ENCODE peak calls at places on chromosomes 5 and 9, in seven cellular contexts. One of them, this sample, is unnamed.
A peak's percentile ranks its signal among the peaks of the same experiment; 100 is the strongest.

GRCh38 chr9:89436963-89437625 is 60.8 kb downstream of the SEMA4D start:
- DNase-seq in A549: no peak
- DNase-seq in stimulated activated CD8-positive, alpha-beta memory T cell treated with anti-CD3 and anti-CD28 coated beads, Interleukin-15, amount 100 ng/mL, for 24 hours: no peak
- DNase-seq in T-cell: peak; percentile 71
- DNase-seq in epithelial cell of proximal tubule: no peak
- DNase-seq in CD4-positive, alpha-beta memory T cell: peak; percentile 78
- DNase-seq in A172: no peak
- DNase-seq in this sample: peak; percentile 32

GRCh38 chr5:163913548-163913947 is 408.1 kb downstream of the MAT2B start:
- DNase-seq in A172: no peak
- DNase-seq in T-cell: no peak
- DNase-seq in epithelial cell of proximal tubule: no peak
- DNase-seq in CD4-positive, alpha-beta memory T cell: no peak
- DNase-seq in A549: no peak
- DNase-seq in stimulated activated CD8-positive, alpha-beta memory T cell treated with anti-CD3 and anti-CD28 coated beads, Interleukin-15, amount 100 ng/mL, for 24 hours: no peak
- DNase-seq in this sample: no peak

GRCh38 chr5:123156577-123157296 is 67.7 kb downstream of the PRDM6 start:
- DNase-seq in epithelial cell of proximal tubule: no peak
- DNase-seq in CD4-positive, alpha-beta memory T cell: no peak
- DNase-seq in stimulated activated CD8-positive, alpha-beta memory T cell treated with anti-CD3 and anti-CD28 coated beads, Interleukin-15, amount 100 ng/mL, for 24 hours: no peak
- DNase-seq in A549: no peak
- DNase-seq in T-cell: no peak
- DNase-seq in A172: peak; percentile 78
- DNase-seq in this sample: no peak

GRCh38 chr9:89236955-89237573 is 58.4 kb upstream of the SHC3 start:
- DNase-seq in CD4-positive, alpha-beta memory T cell: no peak
- DNase-seq in A172: no peak
- DNase-seq in epithelial cell of proximal tubule: no peak
- DNase-seq in T-cell: no peak
- DNase-seq in stimulated activated CD8-positive, alpha-beta memory T cell treated with anti-CD3 and anti-CD28 coated beads, Interleukin-15, amount 100 ng/mL, for 24 hours: no peak
- DNase-seq in A549: no peak
- DNase-seq in this sample: no peak

GRCh38 chr9:105055922-105056321 is 128.0 kb upstream of the ABCA1 start:
- DNase-seq in A549: no peak
- DNase-seq in CD4-positive, alpha-beta memory T cell: no peak
- DNase-seq in A172: no peak
- DNase-seq in T-cell: no peak
- DNase-seq in stimulated activated CD8-positive, alpha-beta memory T cell treated with anti-CD3 and anti-CD28 coated beads, Interleukin-15, amount 100 ng/mL, for 24 hours: no peak
- DNase-seq in epithelial cell of proximal tubule: no peak
- DNase-seq in this sample: no peak

GRCh38 chr5:139669681-139670368 is 21.7 kb downstream of the CXXC5 start:
- DNase-seq in CD4-positive, alpha-beta memory T cell: no peak
- DNase-seq in T-cell: no peak
- DNase-seq in A172: no peak
- DNase-seq in A549: no peak
- DNase-seq in stimulated activated CD8-positive, alpha-beta memory T cell treated with anti-CD3 and anti-CD28 coated beads, Interleukin-15, amount 100 ng/mL, for 24 hours: no peak
- DNase-seq in epithelial cell of proximal tubule: no peak
- DNase-seq in this sample: peak; percentile 21

GRCh38 chr5:2039180-2039531 is 156.4 kb upstream of the IRX4 start:
- DNase-seq in A549: no peak
- DNase-seq in CD4-positive, alpha-beta memory T cell: no peak
- DNase-seq in epithelial cell of proximal tubule: no peak
- DNase-seq in stimulated activated CD8-positive, alpha-beta memory T cell treated with anti-CD3 and anti-CD28 coated beads, Interleukin-15, amount 100 ng/mL, for 24 hours: no peak
- DNase-seq in T-cell: no peak
- DNase-seq in A172: no peak
- DNase-seq in this sample: no peak

GRCh38 chr5:158797498-158797845 is 302.2 kb downstream of the EBF1 start:
- DNase-seq in A549: no peak
- DNase-seq in stimulated activated CD8-positive, alpha-beta memory T cell treated with anti-CD3 and anti-CD28 coated beads, Interleukin-15, amount 100 ng/mL, for 24 hours: no peak
- DNase-seq in T-cell: no peak
- DNase-seq in A172: no peak
- DNase-seq in epithelial cell of proximal tubule: no peak
- DNase-seq in CD4-positive, alpha-beta memory T cell: no peak
- DNase-seq in this sample: no peak

GRCh38 chr9:127505396-127506116 is 54.2 kb downstream of the LRSAM1 start:
- DNase-seq in stimulated activated CD8-positive, alpha-beta memory T cell treated with anti-CD3 and anti-CD28 coated beads, Interleukin-15, amount 100 ng/mL, for 24 hours: no peak
- DNase-seq in A549: peak; percentile 62
- DNase-seq in T-cell: no peak
- DNase-seq in epithelial cell of proximal tubule: no peak
- DNase-seq in CD4-positive, alpha-beta memory T cell: peak; percentile 11
- DNase-seq in A172: peak; percentile 60
- DNase-seq in this sample: peak; percentile 19

GRCh38 chr9:90921104-90921503 is 119.5 kb downstream of the SYK start:
- DNase-seq in A549: no peak
- DNase-seq in T-cell: no peak
- DNase-seq in stimulated activated CD8-positive, alpha-beta memory T cell treated with anti-CD3 and anti-CD28 coated beads, Interleukin-15, amount 100 ng/mL, for 24 hours: no peak
- DNase-seq in epithelial cell of proximal tubule: no peak
- DNase-seq in A172: no peak
- DNase-seq in CD4-positive, alpha-beta memory T cell: no peak
- DNase-seq in this sample: no peak

GRCh38 chr5:125890387-125890955 is 532.7 kb upstream of the GRAMD2B start:
- DNase-seq in A172: no peak
- DNase-seq in CD4-positive, alpha-beta memory T cell: no peak
- DNase-seq in A549: no peak
- DNase-seq in epithelial cell of proximal tubule: no peak
- DNase-seq in T-cell: no peak
- DNase-seq in stimulated activated CD8-positive, alpha-beta memory T cell treated with anti-CD3 and anti-CD28 coated beads, Interleukin-15, amount 100 ng/mL, for 24 hours: no peak
- DNase-seq in this sample: no peak

GRCh38 chr9:1709347-1709746 is 305.8 kb upstream of the SMARCA2 start:
- DNase-seq in T-cell: no peak
- DNase-seq in A172: no peak
- DNase-seq in epithelial cell of proximal tubule: no peak
- DNase-seq in CD4-positive, alpha-beta memory T cell: peak; percentile 4
- DNase-seq in A549: no peak
- DNase-seq in stimulated activated CD8-positive, alpha-beta memory T cell treated with anti-CD3 and anti-CD28 coated beads, Interleukin-15, amount 100 ng/mL, for 24 hours: no peak
- DNase-seq in this sample: no peak

GRCh38 chr5:16579142-16579541 is 37.7 kb downstream of the RETREG1 start:
- DNase-seq in A549: no peak
- DNase-seq in CD4-positive, alpha-beta memory T cell: no peak
- DNase-seq in A172: no peak
- DNase-seq in T-cell: no peak
- DNase-seq in stimulated activated CD8-positive, alpha-beta memory T cell treated with anti-CD3 and anti-CD28 coated beads, Interleukin-15, amount 100 ng/mL, for 24 hours: no peak
- DNase-seq in epithelial cell of proximal tubule: no peak
- DNase-seq in this sample: no peak

GRCh38 chr9:113844466-113844865 is 31.6 kb upstream of the ZNF618 start:
- DNase-seq in T-cell: no peak
- DNase-seq in A172: no peak
- DNase-seq in A549: no peak
- DNase-seq in epithelial cell of proximal tubule: no peak
- DNase-seq in stimulated activated CD8-positive, alpha-beta memory T cell treated with anti-CD3 and anti-CD28 coated beads, Interleukin-15, amount 100 ng/mL, for 24 hours: no peak
- DNase-seq in CD4-positive, alpha-beta memory T cell: no peak
- DNase-seq in this sample: no peak

GRCh38 chr5:137313526-137314175 is 185.5 kb downstream of the SPOCK1 start:
- DNase-seq in A549: no peak
- DNase-seq in epithelial cell of proximal tubule: no peak
- DNase-seq in T-cell: no peak
- DNase-seq in CD4-positive, alpha-beta memory T cell: no peak
- DNase-seq in stimulated activated CD8-positive, alpha-beta memory T cell treated with anti-CD3 and anti-CD28 coated beads, Interleukin-15, amount 100 ng/mL, for 24 hours: no peak
- DNase-seq in A172: no peak
- DNase-seq in this sample: no peak

GRCh38 chr9:3751125-3751758 is 225.4 kb upstream of the RFX3 start:
- DNase-seq in CD4-positive, alpha-beta memory T cell: no peak
- DNase-seq in epithelial cell of proximal tubule: peak; percentile 85
- DNase-seq in A172: peak; percentile 31
- DNase-seq in T-cell: no peak
- DNase-seq in stimulated activated CD8-positive, alpha-beta memory T cell treated with anti-CD3 and anti-CD28 coated beads, Interleukin-15, amount 100 ng/mL, for 24 hours: no peak
- DNase-seq in A549: peak; percentile 39
- DNase-seq in this sample: no peak

GRCh38 chr9:92614763-92615441 is 55.0 kb downstream of the IPPK start:
- DNase-seq in CD4-positive, alpha-beta memory T cell: no peak
- DNase-seq in T-cell: no peak
- DNase-seq in A172: no peak
- DNase-seq in A549: no peak
- DNase-seq in epithelial cell of proximal tubule: no peak
- DNase-seq in stimulated activated CD8-positive, alpha-beta memory T cell treated with anti-CD3 and anti-CD28 coated beads, Interleukin-15, amount 100 ng/mL, for 24 hours: no peak
- DNase-seq in this sample: no peak

GRCh38 chr9:95008151-95008771 is 281.8 kb downstream of the AOPEP start:
- DNase-seq in stimulated activated CD8-positive, alpha-beta memory T cell treated with anti-CD3 and anti-CD28 coated beads, Interleukin-15, amount 100 ng/mL, for 24 hours: no peak
- DNase-seq in T-cell: no peak
- DNase-seq in A172: no peak
- DNase-seq in CD4-positive, alpha-beta memory T cell: no peak
- DNase-seq in A549: no peak
- DNase-seq in epithelial cell of proximal tubule: no peak
- DNase-seq in this sample: no peak

GRCh38 chr9:130171226-130172148 is 717 bp upstream of the NCS1 start:
- DNase-seq in stimulated activated CD8-positive, alpha-beta memory T cell treated with anti-CD3 and anti-CD28 coated beads, Interleukin-15, amount 100 ng/mL, for 24 hours: no peak
- DNase-seq in A172: no peak
- DNase-seq in A549: no peak
- DNase-seq in CD4-positive, alpha-beta memory T cell: no peak
- DNase-seq in T-cell: no peak
- DNase-seq in epithelial cell of proximal tubule: no peak
- DNase-seq in this sample: no peak

GRCh38 chr5:177453852-177454396 is 7.3 kb downstream of the PRR7 start:
- DNase-seq in CD4-positive, alpha-beta memory T cell: no peak
- DNase-seq in A549: no peak
- DNase-seq in stimulated activated CD8-positive, alpha-beta memory T cell treated with anti-CD3 and anti-CD28 coated beads, Interleukin-15, amount 100 ng/mL, for 24 hours: no peak
- DNase-seq in T-cell: no peak
- DNase-seq in A172: no peak
- DNase-seq in epithelial cell of proximal tubule: no peak
- DNase-seq in this sample: no peak

GRCh38 chr5:79200573-79201183 is 35.3 kb upstream of the JMY start:
- DNase-seq in stimulated activated CD8-positive, alpha-beta memory T cell treated with anti-CD3 and anti-CD28 coated beads, Interleukin-15, amount 100 ng/mL, for 24 hours: no peak
- DNase-seq in A172: peak; percentile 46
- DNase-seq in epithelial cell of proximal tubule: no peak
- DNase-seq in CD4-positive, alpha-beta memory T cell: peak; percentile 4
- DNase-seq in T-cell: no peak
- DNase-seq in A549: peak; percentile 56
- DNase-seq in this sample: peak; percentile 33

GRCh38 chr5:135900276-135900675 is 4.6 kb upstream of the IL9 start:
- DNase-seq in stimulated activated CD8-positive, alpha-beta memory T cell treated with anti-CD3 and anti-CD28 coated beads, Interleukin-15, amount 100 ng/mL, for 24 hours: no peak
- DNase-seq in T-cell: no peak
- DNase-seq in CD4-positive, alpha-beta memory T cell: no peak
- DNase-seq in A172: no peak
- DNase-seq in A549: no peak
- DNase-seq in epithelial cell of proximal tubule: no peak
- DNase-seq in this sample: no peak

GRCh38 chr5:116982035-116982434 is 407.4 kb upstream of the SEMA6A start:
- DNase-seq in stimulated activated CD8-positive, alpha-beta memory T cell treated with anti-CD3 and anti-CD28 coated beads, Interleukin-15, amount 100 ng/mL, for 24 hours: no peak
- DNase-seq in A172: no peak
- DNase-seq in epithelial cell of proximal tubule: no peak
- DNase-seq in T-cell: no peak
- DNase-seq in A549: no peak
- DNase-seq in CD4-positive, alpha-beta memory T cell: no peak
- DNase-seq in this sample: no peak

GRCh38 chr9:35820076-35820475 is 5.2 kb upstream of the HINT2 start:
- DNase-seq in A172: peak; percentile 21
- DNase-seq in A549: no peak
- DNase-seq in epithelial cell of proximal tubule: no peak
- DNase-seq in T-cell: no peak
- DNase-seq in stimulated activated CD8-positive, alpha-beta memory T cell treated with anti-CD3 and anti-CD28 coated beads, Interleukin-15, amount 100 ng/mL, for 24 hours: no peak
- DNase-seq in CD4-positive, alpha-beta memory T cell: no peak
- DNase-seq in this sample: no peak

GRCh38 chr5:96431376-96432244 is 1.4 kb downstream of the PCSK1 start:
- DNase-seq in CD4-positive, alpha-beta memory T cell: no peak
- DNase-seq in T-cell: no peak
- DNase-seq in epithelial cell of proximal tubule: no peak
- DNase-seq in A172: no peak
- DNase-seq in A549: no peak
- DNase-seq in stimulated activated CD8-positive, alpha-beta memory T cell treated with anti-CD3 and anti-CD28 coated beads, Interleukin-15, amount 100 ng/mL, for 24 hours: no peak
- DNase-seq in this sample: no peak

GRCh38 chr9:26157411-26157810 is 479.2 kb upstream of the TUSC1 start:
- DNase-seq in epithelial cell of proximal tubule: no peak
- DNase-seq in T-cell: no peak
- DNase-seq in A172: no peak
- DNase-seq in CD4-positive, alpha-beta memory T cell: no peak
- DNase-seq in stimulated activated CD8-positive, alpha-beta memory T cell treated with anti-CD3 and anti-CD28 coated beads, Interleukin-15, amount 100 ng/mL, for 24 hours: no peak
- DNase-seq in A549: no peak
- DNase-seq in this sample: no peak

GRCh38 chr9:129125478-129125877 is 14.3 kb downstream of the PTPA start:
- DNase-seq in CD4-positive, alpha-beta memory T cell: no peak
- DNase-seq in A549: no peak
- DNase-seq in A172: peak; percentile 86
- DNase-seq in T-cell: no peak
- DNase-seq in stimulated activated CD8-positive, alpha-beta memory T cell treated with anti-CD3 and anti-CD28 coated beads, Interleukin-15, amount 100 ng/mL, for 24 hours: no peak
- DNase-seq in epithelial cell of proximal tubule: no peak
- DNase-seq in this sample: no peak

GRCh38 chr9:8943392-8943791 is 1143.8 kb upstream of the DMAC1 start:
- DNase-seq in CD4-positive, alpha-beta memory T cell: no peak
- DNase-seq in T-cell: no peak
- DNase-seq in A172: no peak
- DNase-seq in stimulated activated CD8-positive, alpha-beta memory T cell treated with anti-CD3 and anti-CD28 coated beads, Interleukin-15, amount 100 ng/mL, for 24 hours: no peak
- DNase-seq in A549: no peak
- DNase-seq in epithelial cell of proximal tubule: no peak
- DNase-seq in this sample: no peak